ENCODE peak calls at places on chromosomes 4 and X, in ten cellular contexts. One of them, this sample, is unnamed.

GRCh38 chr4:13653356-13653755 is 25.8 kb upstream of the BOD1L1 start:
- DNase-seq in aorta: no peak
- DNase-seq in Karpas-422: peak; percentile 31
- DNase-seq in Peyer's patch: no peak
- DNase-seq in ovary: no peak
- DNase-seq in cardiac muscle cell: no peak
- DNase-seq in IMR-90: no peak
- DNase-seq in pancreas: no peak
- DNase-seq in left lung: no peak
- DNase-seq in CD8-positive, alpha-beta T cell: no peak
- DNase-seq in this sample: no peak

GRCh38 chr4:73127839-73128448 is 58.4 kb upstream of the COX18 start:
- DNase-seq in aorta: no peak
- DNase-seq in Karpas-422: peak; percentile 61
- DNase-seq in Peyer's patch: no peak
- DNase-seq in ovary: no peak
- DNase-seq in cardiac muscle cell: peak; percentile 32
- DNase-seq in IMR-90: peak; percentile 5
- DNase-seq in pancreas: no peak
- DNase-seq in left lung: no peak
- DNase-seq in CD8-positive, alpha-beta T cell: peak; percentile 6
- DNase-seq in this sample: no peak

GRCh38 chrX:7654316-7654715 is 188.7 kb upstream of the VCX start:
- DNase-seq in aorta: no peak
- DNase-seq in Karpas-422: peak; percentile 66
- DNase-seq in Peyer's patch: no peak
- DNase-seq in ovary: no peak
- DNase-seq in cardiac muscle cell: no peak
- DNase-seq in IMR-90: no peak
- DNase-seq in pancreas: no peak
- DNase-seq in left lung: no peak
- DNase-seq in CD8-positive, alpha-beta T cell: no peak
- DNase-seq in this sample: no peak

GRCh38 chr4:127759893-127760292 is 22.2 kb upstream of the HSPA4L start:
- DNase-seq in aorta: no peak
- DNase-seq in Karpas-422: no peak
- DNase-seq in Peyer's patch: no peak
- DNase-seq in ovary: no peak
- DNase-seq in cardiac muscle cell: no peak
- DNase-seq in IMR-90: peak; percentile 4
- DNase-seq in pancreas: no peak
- DNase-seq in left lung: no peak
- DNase-seq in CD8-positive, alpha-beta T cell: no peak
- DNase-seq in this sample: no peak

GRCh38 chr4:20284990-20285389 is 33.3 kb downstream of the SLIT2 start:
- DNase-seq in aorta: no peak
- DNase-seq in Karpas-422: no peak
- DNase-seq in Peyer's patch: no peak
- DNase-seq in ovary: no peak
- DNase-seq in cardiac muscle cell: peak; percentile 28
- DNase-seq in IMR-90: peak; percentile 77
- DNase-seq in pancreas: no peak
- DNase-seq in left lung: no peak
- DNase-seq in CD8-positive, alpha-beta T cell: no peak
- DNase-seq in this sample: peak; percentile 74

GRCh38 chr4:106704253-106704870 is 331.8 kb downstream of the DKK2 start:
- DNase-seq in aorta: no peak
- DNase-seq in Karpas-422: no peak
- DNase-seq in Peyer's patch: no peak
- DNase-seq in ovary: no peak
- DNase-seq in cardiac muscle cell: no peak
- DNase-seq in IMR-90: no peak
- DNase-seq in pancreas: no peak
- DNase-seq in left lung: no peak
- DNase-seq in CD8-positive, alpha-beta T cell: no peak
- DNase-seq in this sample: no peak

GRCh38 chr4:83810428-83810827 is 274.5 kb downstream of the GPAT3 start:
- DNase-seq in aorta: no peak
- DNase-seq in Karpas-422: no peak
- DNase-seq in Peyer's patch: no peak
- DNase-seq in ovary: no peak
- DNase-seq in cardiac muscle cell: no peak
- DNase-seq in IMR-90: peak; percentile 60
- DNase-seq in pancreas: no peak
- DNase-seq in left lung: no peak
- DNase-seq in CD8-positive, alpha-beta T cell: no peak
- DNase-seq in this sample: no peak

GRCh38 chrX:1558761-1559468 is 21.9 kb upstream of the P2RY8 start:
- DNase-seq in aorta: no peak
- DNase-seq in Karpas-422: no peak
- DNase-seq in Peyer's patch: no peak
- DNase-seq in ovary: no peak
- DNase-seq in cardiac muscle cell: no peak
- DNase-seq in IMR-90: no peak
- DNase-seq in pancreas: no peak
- DNase-seq in left lung: no peak
- DNase-seq in CD8-positive, alpha-beta T cell: no peak
- DNase-seq in this sample: no peak

GRCh38 chr4:20289782-20290181 is 38.1 kb downstream of the SLIT2 start:
- DNase-seq in aorta: no peak
- DNase-seq in Karpas-422: no peak
- DNase-seq in Peyer's patch: no peak
- DNase-seq in ovary: no peak
- DNase-seq in cardiac muscle cell: no peak
- DNase-seq in IMR-90: no peak
- DNase-seq in pancreas: no peak
- DNase-seq in left lung: no peak
- DNase-seq in CD8-positive, alpha-beta T cell: no peak
- DNase-seq in this sample: no peak

GRCh38 chrX:132940727-132941162 is 17.7 kb downstream of the HS6ST2 start:
- DNase-seq in aorta: no peak
- DNase-seq in Karpas-422: no peak
- DNase-seq in Peyer's patch: no peak
- DNase-seq in ovary: no peak
- DNase-seq in cardiac muscle cell: no peak
- DNase-seq in IMR-90: no peak
- DNase-seq in pancreas: no peak
- DNase-seq in left lung: no peak
- DNase-seq in CD8-positive, alpha-beta T cell: no peak
- DNase-seq in this sample: no peak

GRCh38 chr4:158865520-158866177 is 96.8 kb downstream of the FNIP2 start:
- DNase-seq in aorta: no peak
- DNase-seq in Karpas-422: no peak
- DNase-seq in Peyer's patch: no peak
- DNase-seq in ovary: no peak
- DNase-seq in cardiac muscle cell: no peak
- DNase-seq in IMR-90: no peak
- DNase-seq in pancreas: no peak
- DNase-seq in left lung: no peak
- DNase-seq in CD8-positive, alpha-beta T cell: no peak
- DNase-seq in this sample: no peak

GRCh38 chr4:111274060-111274459 is 651.2 kb upstream of the PITX2 start:
- DNase-seq in aorta: no peak
- DNase-seq in Karpas-422: no peak
- DNase-seq in Peyer's patch: no peak
- DNase-seq in ovary: no peak
- DNase-seq in cardiac muscle cell: no peak
- DNase-seq in IMR-90: no peak
- DNase-seq in pancreas: no peak
- DNase-seq in left lung: no peak
- DNase-seq in CD8-positive, alpha-beta T cell: no peak
- DNase-seq in this sample: no peak

GRCh38 chr4:67725981-67726380 is 25.0 kb upstream of the UBA6 start:
- DNase-seq in aorta: no peak
- DNase-seq in Karpas-422: no peak
- DNase-seq in Peyer's patch: no peak
- DNase-seq in ovary: no peak
- DNase-seq in cardiac muscle cell: no peak
- DNase-seq in IMR-90: peak; percentile 75
- DNase-seq in pancreas: no peak
- DNase-seq in left lung: no peak
- DNase-seq in CD8-positive, alpha-beta T cell: no peak
- DNase-seq in this sample: peak; percentile 80

GRCh38 chrX:30343206-30343605 is 34.0 kb upstream of the NR0B1 start:
- DNase-seq in aorta: no peak
- DNase-seq in Karpas-422: no peak
- DNase-seq in Peyer's patch: no peak
- DNase-seq in ovary: no peak
- DNase-seq in cardiac muscle cell: no peak
- DNase-seq in IMR-90: no peak
- DNase-seq in pancreas: no peak
- DNase-seq in left lung: no peak
- DNase-seq in CD8-positive, alpha-beta T cell: no peak
- DNase-seq in this sample: no peak

GRCh38 chr4:48254381-48255072 is 15.1 kb downstream of the TEC start:
- DNase-seq in aorta: no peak
- DNase-seq in Karpas-422: no peak
- DNase-seq in Peyer's patch: no peak
- DNase-seq in ovary: no peak
- DNase-seq in cardiac muscle cell: peak; percentile 94
- DNase-seq in IMR-90: peak; percentile 82
- DNase-seq in pancreas: peak; percentile 34
- DNase-seq in left lung: no peak
- DNase-seq in CD8-positive, alpha-beta T cell: no peak
- DNase-seq in this sample: no peak

GRCh38 chrX:49773993-49774392 is 55.1 kb upstream of the PAGE4 start:
- DNase-seq in aorta: no peak
- DNase-seq in Karpas-422: no peak
- DNase-seq in Peyer's patch: no peak
- DNase-seq in ovary: no peak
- DNase-seq in cardiac muscle cell: no peak
- DNase-seq in IMR-90: no peak
- DNase-seq in pancreas: peak; percentile 2
- DNase-seq in left lung: no peak
- DNase-seq in CD8-positive, alpha-beta T cell: no peak
- DNase-seq in this sample: no peak

GRCh38 chr4:61994036-61994435 is 793.9 kb downstream of the ADGRL3 start:
- DNase-seq in aorta: no peak
- DNase-seq in Karpas-422: no peak
- DNase-seq in Peyer's patch: no peak
- DNase-seq in ovary: no peak
- DNase-seq in cardiac muscle cell: peak; percentile 23
- DNase-seq in IMR-90: peak; percentile 5
- DNase-seq in pancreas: no peak
- DNase-seq in left lung: no peak
- DNase-seq in CD8-positive, alpha-beta T cell: no peak
- DNase-seq in this sample: no peak

DNA sequence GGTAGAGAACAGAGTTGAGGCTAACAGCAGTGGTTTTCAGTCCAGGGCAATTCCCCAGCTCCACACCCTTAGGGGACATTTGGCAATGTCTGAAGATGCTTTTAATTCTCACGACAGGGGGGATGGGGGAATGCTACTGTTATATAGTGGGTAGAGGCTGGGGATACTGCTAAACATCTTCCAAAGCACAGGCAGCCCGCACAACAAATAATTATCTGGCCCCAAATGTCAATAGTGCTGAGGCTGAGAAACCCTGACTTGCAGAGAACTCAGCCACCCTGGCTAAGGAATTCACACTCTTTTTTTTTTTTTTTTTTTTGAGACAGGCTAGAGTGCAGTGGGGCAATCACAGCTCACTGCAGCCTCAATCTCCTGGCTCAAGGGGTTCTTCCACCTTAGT is 60.6 kb downstream of the POLR2B start:
- DNase-seq in aorta: no peak
- DNase-seq in Karpas-422: no peak
- DNase-seq in Peyer's patch: no peak
- DNase-seq in ovary: no peak
- DNase-seq in cardiac muscle cell: peak; percentile 29
- DNase-seq in IMR-90: no peak
- DNase-seq in pancreas: no peak
- DNase-seq in left lung: no peak
- DNase-seq in CD8-positive, alpha-beta T cell: no peak
- DNase-seq in this sample: no peak
- H3K27ac ChIP-seq in aorta: no peak overlapping the region
- H3K27ac ChIP-seq in Karpas-422: no peak overlapping the region
- H3K27ac ChIP-seq in Peyer's patch: no peak overlapping the region
- H3K27ac ChIP-seq in ovary: no peak overlapping the region
- H3K27ac ChIP-seq in cardiac muscle cell: no peak overlapping the region
- H3K27ac ChIP-seq in IMR-90: no peak overlapping the region
- H3K27ac ChIP-seq in pancreas: no peak overlapping the region
- H3K27ac ChIP-seq in left lung: no peak overlapping the region
- H3K27ac ChIP-seq in CD8-positive, alpha-beta T cell: no peak overlapping the region
- H3K27ac ChIP-seq in this sample: no peak overlapping the region

GRCh38 chr4:56640907-56641493 is 40.1 kb downstream of the HOPX start:
- DNase-seq in aorta: no peak
- DNase-seq in Karpas-422: no peak
- DNase-seq in Peyer's patch: no peak
- DNase-seq in ovary: no peak
- DNase-seq in cardiac muscle cell: no peak
- DNase-seq in IMR-90: no peak
- DNase-seq in pancreas: no peak
- DNase-seq in left lung: no peak
- DNase-seq in CD8-positive, alpha-beta T cell: no peak
- DNase-seq in this sample: no peak
- H3K27ac ChIP-seq in aorta: no peak overlapping the region
- H3K27ac ChIP-seq in Karpas-422: no peak overlapping the region
- H3K27ac ChIP-seq in Peyer's patch: no peak overlapping the region
- H3K27ac ChIP-seq in ovary: no peak overlapping the region
- H3K27ac ChIP-seq in cardiac muscle cell: no peak overlapping the region
- H3K27ac ChIP-seq in IMR-90: peak overlapping the region; percentile 61
- H3K27ac ChIP-seq in pancreas: no peak overlapping the region
- H3K27ac ChIP-seq in left lung: no peak overlapping the region
- H3K27ac ChIP-seq in CD8-positive, alpha-beta T cell: no peak overlapping the region
- H3K27ac ChIP-seq in this sample: peak overlapping the region; percentile 94

GRCh38 chr4:770022-770421 is 55.9 kb downstream of the CPLX1 start:
- DNase-seq in aorta: no peak
- DNase-seq in Karpas-422: no peak
- DNase-seq in Peyer's patch: no peak
- DNase-seq in ovary: no peak
- DNase-seq in cardiac muscle cell: no peak
- DNase-seq in IMR-90: peak; percentile 38
- DNase-seq in pancreas: no peak
- DNase-seq in left lung: peak; percentile 54
- DNase-seq in CD8-positive, alpha-beta T cell: no peak
- DNase-seq in this sample: no peak
- H3K27ac ChIP-seq in aorta: no peak overlapping the region
- H3K27ac ChIP-seq in Karpas-422: no peak overlapping the region
- H3K27ac ChIP-seq in Peyer's patch: no peak overlapping the region
- H3K27ac ChIP-seq in ovary: no peak overlapping the region
- H3K27ac ChIP-seq in cardiac muscle cell: no peak overlapping the region
- H3K27ac ChIP-seq in IMR-90: no peak overlapping the region
- H3K27ac ChIP-seq in pancreas: no peak overlapping the region
- H3K27ac ChIP-seq in left lung: no peak overlapping the region
- H3K27ac ChIP-seq in CD8-positive, alpha-beta T cell: no peak overlapping the region
- H3K27ac ChIP-seq in this sample: no peak overlapping the region

DNA sequence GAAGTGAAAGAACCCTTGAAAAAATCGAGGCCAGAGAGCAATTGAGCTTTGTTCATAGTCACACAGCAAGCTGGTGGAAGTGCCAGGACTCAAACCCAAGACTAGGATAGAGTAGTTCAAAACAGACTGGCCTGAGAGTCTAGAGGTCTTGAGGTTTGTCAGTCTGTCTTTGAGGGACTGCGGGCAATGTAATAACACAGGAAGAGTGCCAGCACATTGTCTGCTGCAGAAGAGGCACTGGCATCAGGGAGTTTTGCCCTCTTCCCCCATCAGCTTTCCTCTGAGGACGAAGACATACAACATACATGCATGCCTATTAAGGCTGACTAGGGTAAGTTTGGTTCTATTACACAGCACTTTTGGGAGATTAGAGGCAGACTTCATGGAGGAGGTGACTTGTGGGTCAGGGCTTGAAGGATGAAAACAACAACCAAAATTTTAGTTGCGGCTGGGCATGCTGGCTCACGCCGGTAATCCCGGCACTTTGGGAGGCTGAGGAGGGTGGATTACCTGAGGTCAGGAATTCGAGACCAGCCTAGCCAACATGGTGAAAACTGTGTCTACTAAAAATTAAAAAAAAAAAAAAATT is 64.1 kb upstream of the LAS1L start:
- DNase-seq in aorta: no peak
- DNase-seq in Karpas-422: no peak
- DNase-seq in Peyer's patch: no peak
- DNase-seq in ovary: no peak
- DNase-seq in cardiac muscle cell: no peak
- DNase-seq in IMR-90: no peak
- DNase-seq in pancreas: no peak
- DNase-seq in left lung: no peak
- DNase-seq in CD8-positive, alpha-beta T cell: peak; percentile 11
- DNase-seq in this sample: no peak
- H3K27ac ChIP-seq in aorta: no peak overlapping the region
- H3K27ac ChIP-seq in Karpas-422: no peak overlapping the region
- H3K27ac ChIP-seq in Peyer's patch: no peak overlapping the region
- H3K27ac ChIP-seq in ovary: no peak overlapping the region
- H3K27ac ChIP-seq in cardiac muscle cell: no peak overlapping the region
- H3K27ac ChIP-seq in IMR-90: no peak overlapping the region
- H3K27ac ChIP-seq in pancreas: no peak overlapping the region
- H3K27ac ChIP-seq in left lung: no peak overlapping the region
- H3K27ac ChIP-seq in CD8-positive, alpha-beta T cell: peak overlapping the region; percentile 37
- H3K27ac ChIP-seq in this sample: no peak overlapping the region